ENCODE peak calls at places on chromosomes 5 and 9, in eight cellular contexts. Z is NCI-H1105 treated with DMSO at 0.1 percent for 48 hours; X is GM12878; Y is Ammon's horn; B is foreskin fibroblast; O is activated CD8-positive, alpha-beta memory T cell treated with anti-CD3 and anti-CD28 coated beads for 48 hours; V is naive thymus-derived CD4-positive, alpha-beta T cell; I is midbrain. Q is an unnamed sample.

GRCh38 chr5:1279443-1280151 is 15.3 kb downstream of the TERT start:
- DNase-seq in Z (no peak), X (no peak), Y (no peak), B (no peak), O (no peak), V (no peak), I (no peak), Q (no peak)

GRCh38 chr5:27962201-27962600 is 923.8 kb upstream of the CDH9 start:
- DNase-seq in Z (no peak), X (no peak), Y (no peak), B (no peak), O (no peak), V (no peak), I (no peak), Q (no peak)

GRCh38 chr9:107487521-107488399 is 1.8 kb downstream of the KLF4 start:
- DNase-seq in Z (no peak), X (no peak), Y (no peak), B (peak), O (no peak), V (no peak), I (no peak), Q (peak)

GRCh38 chr5:140037012-140037411 is 6.1 kb downstream of the NRG2 start:
- DNase-seq in Z (no peak), X (no peak), Y (peak), B (no peak), O (no peak), V (no peak), I (no peak), Q (no peak)

GRCh38 chr9:126160067-126160853 is 166.4 kb upstream of the MVB12B start:
- DNase-seq in Z (no peak), X (no peak), Y (no peak), B (no peak), O (no peak), V (no peak), I (no peak), Q (no peak)

GRCh38 chr5:54278031-54278830 is 32.1 kb downstream of the ARL15 start:
- DNase-seq in Z (no peak), X (no peak), Y (no peak), B (no peak), O (no peak), V (no peak), I (no peak), Q (no peak)

GRCh38 chr5:100691085-100691484 is 155.9 kb downstream of the FAM174A start:
- DNase-seq in Z (no peak), X (no peak), Y (no peak), B (no peak), O (no peak), V (no peak), I (no peak), Q (no peak)

GRCh38 chr9:38334234-38334633 is 58.3 kb upstream of the ALDH1B1 start:
- DNase-seq in Z (no peak), X (no peak), Y (no peak), B (peak), O (no peak), V (no peak), I (no peak), Q (no peak)

GRCh38 chr9:96585426-96585825 is 34.2 kb downstream of the CDC14B start:
- DNase-seq in Z (no peak), X (no peak), Y (no peak), B (no peak), O (no peak), V (no peak), I (no peak), Q (no peak)

GRCh38 chr9:21592063-21592338 is 109.9 kb upstream of the IFNE start:
- DNase-seq in Z (no peak), X (no peak), Y (no peak), B (no peak), O (no peak), V (no peak), I (no peak), Q (no peak)

GRCh38 chr5:41857989-41858388 is 12.2 kb downstream of the OXCT1 start:
- DNase-seq in Z (no peak), X (no peak), Y (no peak), B (no peak), O (no peak), V (no peak), I (no peak), Q (no peak)

GRCh38 chr5:112555691-112556090 is 136.6 kb upstream of the EPB41L4A start:
- DNase-seq in Z (no peak), X (no peak), Y (no peak), B (peak), O (no peak), V (no peak), I (no peak), Q (no peak)